ENCODE peak calls at places on chromosomes 1 and 21, in six cellular contexts. W is WTC11, N is Peyer's patch, Y is ascending aorta, L is omental fat pad, X is fibroblast of pulmonary artery. S is an unnamed sample.

GRCh38 chr1:65079941-65080340 is 68.1 kb upstream of the AK4 start:
- DNase-seq in W (no peak), N (no peak), Y (no peak), L (no peak), X (peak), S (no peak)

GRCh38 chr1:32997381-32997891 is 32.8 kb upstream of the RNF19B start:
- DNase-seq in W (no peak), N (no peak), Y (no peak), L (no peak), X (peak), S (no peak)

GRCh38 chr1:205505791-205506190 is 1.3 kb downstream of the CDK18 start:
- DNase-seq in W (no peak), N (no peak), Y (peak), L (no peak), X (no peak), S (no peak)

GRCh38 chr1:239361403-239361802 is 25.0 kb upstream of the CHRM3 start:
- DNase-seq in W (no peak), N (no peak), Y (no peak), L (no peak), X (peak), S (no peak)

GRCh38 chr1:192741095-192741494 is 67.7 kb upstream of the RGS2 start:
- DNase-seq in W (no peak), N (no peak), Y (no peak), L (no peak), X (no peak), S (no peak)

GRCh38 chr1:46422261-46422871 is 28.2 kb downstream of the FAAH start:
- DNase-seq in W (no peak), N (no peak), Y (no peak), L (no peak), X (no peak), S (no peak)

GRCh38 chr1:113811353-113811887 is 856 bp downstream of the RSBN1 start:
- DNase-seq in W (no peak), N (peak), Y (no peak), L (peak), X (peak), S (peak)

GRCh38 chr21:25313891-25314646 is 293.2 kb downstream of the MRPL39 start:
- DNase-seq in W (no peak), N (no peak), Y (no peak), L (no peak), X (peak), S (no peak)

DNA sequence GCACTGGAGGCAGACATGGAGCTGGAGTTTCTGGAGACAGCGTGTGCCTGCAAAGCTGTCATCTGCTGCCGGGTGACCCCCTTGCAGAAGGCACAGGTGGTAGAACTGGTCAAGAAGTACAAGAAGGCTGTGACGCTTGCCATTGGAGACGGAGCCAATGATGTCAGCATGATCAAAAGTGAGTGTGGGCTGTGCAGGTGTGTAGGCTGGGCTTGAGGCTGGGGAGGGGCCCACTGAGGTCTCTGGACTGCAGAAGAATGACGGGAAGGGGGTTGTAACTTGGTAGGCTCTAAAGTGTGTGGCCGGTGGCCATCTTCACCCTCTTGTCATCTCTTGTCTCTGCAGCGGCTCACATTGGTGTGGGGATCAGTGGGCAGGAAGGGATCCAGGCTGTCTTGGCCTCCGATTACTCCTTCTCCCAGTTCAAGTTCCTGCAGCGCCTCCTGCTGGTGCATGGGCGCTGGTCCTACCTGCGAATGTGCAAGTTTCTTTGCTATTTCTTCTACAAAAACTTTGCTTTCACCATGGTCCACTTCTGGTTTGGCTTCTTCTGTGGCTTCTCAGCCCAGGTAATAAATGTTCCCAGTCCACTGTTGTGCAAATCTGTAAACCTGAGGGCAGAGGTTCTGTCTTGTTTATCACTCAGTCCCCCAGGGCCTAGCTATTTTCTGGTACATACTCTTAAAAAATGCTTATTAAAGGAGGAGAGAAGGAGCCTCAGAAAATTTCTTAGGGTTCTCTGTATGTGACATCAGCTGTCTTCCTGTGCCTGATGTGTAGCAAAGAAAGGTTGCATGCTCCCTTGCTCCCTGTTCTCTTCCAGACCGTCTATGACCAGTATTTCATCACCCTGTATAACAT is 19.9 kb downstream of the ATP8B2 start:
- DNase-seq in W (peak), N (peak), Y (peak), L (no peak), X (peak), S (no peak)
- TF ChIP-seq CTCF in W (peak), N (peak), Y (peak), L (no peak), X (peak), S (peak)

DNA sequence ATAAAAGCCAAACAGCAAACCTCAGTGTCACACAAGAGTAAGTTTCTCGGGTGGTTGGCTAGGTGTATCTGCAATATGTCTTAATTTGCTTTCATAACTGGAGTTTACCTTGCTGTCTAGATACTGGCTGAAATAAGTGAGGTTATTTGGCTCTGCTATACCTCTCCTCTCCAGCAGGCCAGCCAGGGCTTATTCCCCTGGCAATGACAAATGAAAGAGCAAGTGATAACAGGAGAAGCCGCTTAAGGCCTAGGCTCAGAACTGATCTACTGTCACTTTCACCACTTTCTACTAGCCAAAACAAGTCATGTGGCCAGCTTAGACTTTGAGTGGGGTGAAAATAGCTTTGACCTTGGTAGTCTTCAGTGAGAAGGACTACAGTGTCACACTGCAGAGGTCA is 4.8 kb upstream of the RPE65 start:
- DNase-seq in W (no peak), N (no peak), Y (no peak), L (no peak), X (no peak), S (no peak)
- TF ChIP-seq CTCF in W (no peak), N (no peak), Y (no peak), L (no peak), X (peak), S (peak)

DNA sequence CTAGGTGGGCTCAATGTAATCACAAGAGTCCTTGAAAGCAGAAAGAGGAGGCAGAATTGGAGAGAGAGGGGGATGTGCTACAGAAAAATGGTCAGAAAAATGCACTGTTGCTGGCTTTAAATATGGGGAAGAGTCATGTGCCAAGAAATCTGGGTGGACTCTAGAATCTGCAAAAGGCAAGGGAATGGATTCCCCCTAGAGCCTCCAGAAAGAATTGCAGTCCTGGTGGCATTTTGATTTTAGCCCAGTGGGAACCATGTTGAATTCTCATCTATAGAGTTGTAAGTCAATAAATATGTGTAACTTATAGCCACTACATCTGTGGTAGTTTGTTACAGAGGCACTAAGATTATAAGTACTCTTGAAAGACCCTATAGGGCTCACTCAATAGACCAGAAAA is 210.3 kb downstream of the ASTN1 start:
- DNase-seq in W (no peak), N (no peak), Y (no peak), L (no peak), X (peak), S (no peak)
- TF ChIP-seq CTCF in W (peak), N (no peak), Y (no peak), L (no peak), X (peak), S (peak)

DNA sequence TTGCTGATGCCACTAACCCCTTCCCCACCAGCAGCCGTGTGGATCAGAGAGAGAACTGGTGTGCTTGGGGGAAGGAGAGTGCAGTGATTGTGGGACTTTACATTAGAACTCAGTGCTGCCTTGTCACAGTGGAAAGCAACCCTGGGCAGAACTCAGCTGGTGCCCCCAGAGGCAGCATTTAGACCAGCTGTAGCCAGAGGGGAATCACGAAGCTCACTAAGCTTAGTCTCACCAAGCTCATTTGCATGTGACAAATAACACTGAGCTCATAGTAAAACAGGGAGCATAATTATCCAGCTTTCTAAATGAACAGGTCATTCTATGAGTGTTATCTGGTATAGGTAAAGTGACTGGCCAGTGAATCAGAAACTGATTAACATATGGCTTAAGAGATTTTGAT is 9.8 kb upstream of the SMAP2 start:
- DNase-seq in W (peak), N (peak), Y (no peak), L (no peak), X (no peak), S (no peak)
- TF ChIP-seq CTCF in W (no peak), N (no peak), Y (no peak), L (no peak), X (no peak), S (no peak)

DNA sequence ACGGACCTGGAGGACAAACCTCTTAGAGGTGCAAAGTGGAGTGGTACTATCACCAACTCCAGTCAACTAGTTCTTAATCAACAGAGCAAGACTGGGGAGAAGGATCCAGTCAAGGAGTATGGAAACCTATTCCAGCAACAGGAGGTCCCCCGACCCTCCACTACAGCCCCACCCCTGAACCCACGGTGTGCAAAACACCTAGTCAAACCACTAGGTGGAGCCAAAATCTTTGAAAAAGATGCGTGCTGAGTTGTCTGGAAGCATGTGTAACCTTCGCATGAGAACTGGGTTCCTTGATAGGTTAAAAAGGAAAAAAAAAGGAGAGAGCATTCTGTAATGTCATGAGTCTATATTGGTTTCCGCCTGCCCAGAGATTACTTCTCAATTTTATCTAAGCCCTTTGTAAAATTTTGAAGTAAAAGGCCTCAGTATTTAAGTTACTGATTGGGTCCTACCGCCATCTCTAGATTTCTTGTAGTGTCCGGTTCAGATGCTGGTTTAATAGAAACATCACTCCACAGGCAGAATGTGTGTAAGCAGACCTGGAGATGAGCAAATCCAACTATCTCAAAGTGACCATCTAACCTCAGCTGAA is 81.9 kb upstream of the HAO2 start:
- DNase-seq in W (peak), N (no peak), Y (no peak), L (no peak), X (peak), S (no peak)
- TF ChIP-seq CTCF in W (peak), N (peak), Y (no peak), L (no peak), X (peak), S (peak)

DNA sequence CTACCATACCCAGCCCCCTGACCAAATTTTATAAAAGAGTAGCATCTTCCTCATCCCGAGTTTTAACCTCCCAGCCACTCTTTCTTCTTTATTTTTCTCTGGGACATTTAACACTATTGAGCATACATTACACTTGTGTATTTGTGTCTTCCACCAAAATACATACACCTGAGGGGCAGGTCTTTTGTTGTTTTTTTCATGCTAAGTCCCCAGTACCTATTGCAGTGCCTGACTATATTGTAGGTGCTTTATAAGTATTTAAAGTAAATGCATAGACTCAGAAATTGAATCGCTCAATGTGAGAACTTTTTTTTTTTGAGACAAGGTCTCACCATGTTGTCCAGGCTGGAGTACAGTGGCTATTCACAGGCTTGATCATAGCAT is 7.8 kb upstream of the SEMA4A start:
- DNase-seq in W (no peak), N (no peak), Y (no peak), L (no peak), X (no peak), S (no peak)
- TF ChIP-seq CTCF in W (no peak), N (no peak), Y (no peak), L (no peak), X (no peak), S (no peak)

GRCh38 chr1:52403566-52404115 is 582 bp downstream of the ORC1 start:
- DNase-seq in W (peak), N (peak), Y (no peak), L (no peak), X (peak), S (no peak)

GRCh38 chr1:52404975-52405338 is 555 bp downstream of the PRPF38A start:
- DNase-seq in W (no peak), N (no peak), Y (no peak), L (no peak), X (no peak), S (no peak)

GRCh38 chr1:52402860-52403240 is 1.4 kb downstream of the ORC1 start:
- DNase-seq in W (no peak), N (no peak), Y (no peak), L (no peak), X (no peak), S (no peak)

GRCh38 chr1:52400131-52400530 is 4.1 kb downstream of the ORC1 start:
- DNase-seq in W (no peak), N (no peak), Y (no peak), L (no peak), X (no peak), S (no peak)

DNA sequence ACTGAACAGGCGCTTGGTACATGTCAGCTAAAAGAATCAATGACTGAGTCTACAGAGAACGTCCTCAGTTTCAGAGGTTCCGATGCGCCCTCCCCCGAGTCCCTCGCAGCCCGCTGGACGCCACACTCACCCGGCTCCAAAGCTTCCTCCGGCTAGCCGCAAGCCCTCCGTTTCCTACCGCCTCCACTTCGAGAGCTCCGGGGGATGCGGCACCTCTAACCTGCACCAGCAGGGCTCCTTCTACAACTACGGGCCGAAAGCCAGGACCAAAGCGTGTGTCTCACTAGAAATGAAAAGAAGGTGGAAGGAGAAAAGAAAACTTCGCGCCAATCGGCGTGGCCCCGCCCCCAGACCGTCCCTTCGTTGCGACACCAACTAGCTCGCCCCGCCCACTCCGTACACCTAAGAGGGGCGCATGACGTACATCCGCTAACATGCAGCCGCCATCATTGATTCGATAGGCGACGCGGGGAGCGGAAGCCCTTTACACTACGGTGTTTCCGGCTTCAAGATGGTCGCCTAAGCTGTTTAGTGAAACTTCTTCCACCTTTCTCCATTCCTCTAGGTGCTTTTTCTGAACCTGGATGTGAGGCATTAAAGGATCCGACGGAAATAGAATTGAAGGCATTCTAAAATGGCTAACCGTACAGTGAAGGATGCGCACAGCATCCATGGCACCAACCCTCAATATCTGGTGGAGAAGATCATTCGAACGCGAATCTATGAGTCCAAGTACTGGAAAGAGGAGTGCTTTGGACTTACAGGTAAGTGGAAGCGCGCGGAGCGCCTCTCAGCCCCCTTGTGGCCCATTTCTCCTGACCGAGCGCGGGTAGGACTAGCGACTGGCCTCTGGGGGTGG is at the start of the genes ORC1 and PRPF38A:
- DNase-seq in W (peak), N (peak), Y (peak), L (peak), X (peak), S (peak)
- TF ChIP-seq CTCF in W (no peak), N (peak), Y (peak), L (peak), X (peak), S (peak)

GRCh38 chr21:28338906-28339305 is 653.8 kb downstream of the LTN1 start:
- DNase-seq in W (no peak), N (no peak), Y (no peak), L (no peak), X (peak), S (no peak)

GRCh38 chr21:28337319-28337718 is 655.4 kb downstream of the LTN1 start:
- DNase-seq in W (no peak), N (no peak), Y (no peak), L (no peak), X (peak), S (no peak)

GRCh38 chr21:28333455-28334108 is 659.1 kb downstream of the LTN1 start:
- DNase-seq in W (no peak), N (no peak), Y (no peak), L (no peak), X (peak), S (no peak)

GRCh38 chr21:28334407-28334806 is 658.3 kb downstream of the LTN1 start:
- DNase-seq in W (no peak), N (no peak), Y (no peak), L (no peak), X (no peak), S (no peak)

DNA sequence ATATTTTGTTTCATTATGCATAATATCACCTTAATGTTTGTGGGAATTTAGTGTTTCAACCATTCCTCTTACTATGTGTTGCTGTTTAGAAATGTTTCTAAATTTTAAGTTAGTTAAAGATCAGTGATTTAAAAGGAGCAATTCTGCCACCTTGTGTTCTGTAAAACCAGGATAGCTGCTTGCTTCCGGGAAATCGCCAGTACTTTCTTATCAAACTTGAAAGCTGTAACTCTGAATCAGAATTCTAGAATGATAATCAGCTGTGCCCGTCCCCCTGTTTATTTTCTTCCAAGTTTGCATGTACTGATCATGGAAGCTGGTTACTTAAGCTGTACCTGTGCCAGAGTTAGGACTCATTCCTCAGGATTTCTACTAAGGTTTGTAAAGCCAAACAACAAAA is 656.4 kb downstream of the LTN1 start:
- DNase-seq in W (no peak), N (no peak), Y (peak), L (no peak), X (peak), S (no peak)
- TF ChIP-seq CTCF in W (peak), N (peak), Y (no peak), L (no peak), X (peak), S (peak)

DNA sequence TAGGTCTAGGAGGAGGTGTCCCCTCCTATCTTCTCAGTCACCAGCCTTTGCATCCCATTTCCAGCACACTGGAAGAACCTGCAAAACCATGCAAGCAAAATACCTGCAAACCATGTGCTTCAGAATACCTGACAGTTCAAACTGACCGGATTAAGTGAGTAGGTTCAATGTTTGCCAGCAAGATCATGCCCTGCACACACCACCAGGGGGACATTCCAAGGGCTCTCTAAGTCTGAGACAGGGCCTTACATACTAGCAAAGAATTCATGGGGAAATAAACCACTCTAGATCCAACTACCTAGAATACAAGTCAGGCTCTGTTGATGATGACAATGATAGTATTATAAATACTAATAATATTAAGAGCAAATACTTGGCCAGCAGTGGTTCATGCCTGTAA is 27.6 kb downstream of the INPP5B start:
- DNase-seq in W (peak), N (no peak), Y (no peak), L (no peak), X (peak), S (no peak)
- TF ChIP-seq CTCF in W (no peak), N (no peak), Y (no peak), L (no peak), X (peak), S (peak)